ENCODE peak calls at places on chromosomes 7 and 10, in four cellular contexts. One of them, this sample, is unnamed.

GRCh38 chr7:26198133-26198780 is 2.3 kb downstream of the HNRNPA2B1 start:
- DNase-seq in D341Med: no peak
- DNase-seq in SW 1271: peak; percentile 49
- DNase-seq in EH: peak; percentile 48
- DNase-seq in this sample: peak; percentile 59

GRCh38 chr10:49281461-49281860 is 17.5 kb upstream of the C10orf71 start:
- DNase-seq in D341Med: no peak
- DNase-seq in SW 1271: no peak
- DNase-seq in EH: no peak
- DNase-seq in this sample: no peak

GRCh38 chr10:116457480-116457879 is 29.8 kb downstream of the PNLIPRP3 start:
- DNase-seq in D341Med: no peak
- DNase-seq in SW 1271: no peak
- DNase-seq in EH: no peak
- DNase-seq in this sample: peak; percentile 39

GRCh38 chr10:108789911-108790310 is 1133.4 kb downstream of the XPNPEP1 start:
- DNase-seq in D341Med: no peak
- DNase-seq in SW 1271: no peak
- DNase-seq in EH: peak; percentile 66
- DNase-seq in this sample: no peak

GRCh38 chr7:80772347-80773101 is 134.1 kb downstream of the CD36 start:
- DNase-seq in D341Med: no peak
- DNase-seq in SW 1271: no peak
- DNase-seq in EH: no peak
- DNase-seq in this sample: no peak

GRCh38 chr7:155052982-155053381 is 17.1 kb upstream of the HTR5A start:
- DNase-seq in D341Med: no peak
- DNase-seq in SW 1271: no peak
- DNase-seq in EH: no peak
- DNase-seq in this sample: no peak

GRCh38 chr10:97024181-97025073 is 161.3 kb downstream of the SLIT1 start:
- DNase-seq in D341Med: no peak
- DNase-seq in SW 1271: peak; percentile 18
- DNase-seq in EH: peak; percentile 93
- DNase-seq in this sample: peak; percentile 31

GRCh38 chr7:100013328-100013676 is 2.1 kb upstream of the ZKSCAN1 start:
- DNase-seq in D341Med: no peak
- DNase-seq in SW 1271: no peak
- DNase-seq in EH: no peak
- DNase-seq in this sample: no peak

GRCh38 chr10:30219977-30220751 is 128.9 kb downstream of the MTPAP start:
- DNase-seq in D341Med: no peak
- DNase-seq in SW 1271: no peak
- DNase-seq in EH: peak; percentile 58
- DNase-seq in this sample: peak; percentile 40